ENCODE peak calls at places on chromosomes 7 and 10, in four cellular contexts. S, Z, Q and R are unnamed samples.

GRCh38 chr10:128664729-128665128 is 538.5 kb upstream of the MKI67 start:
- DNase-seq in S (no peak), Z (no peak), Q (no peak), R (no peak)

GRCh38 chr10:133292919-133293809 is 15.5 kb downstream of the TUBGCP2 start:
- DNase-seq in S (no peak), Z (no peak), Q (no peak), R (no peak)

GRCh38 chr7:20064974-20065862 is 152.0 kb downstream of the MACC1 start:
- DNase-seq in S (no peak), Z (peak), Q (no peak), R (no peak)

GRCh38 chr10:28738200-28738599 is 60.9 kb downstream of the BAMBI start:
- DNase-seq in S (peak), Z (no peak), Q (no peak), R (peak)

GRCh38 chr10:29931833-29932232 is 127.6 kb downstream of the JCAD start:
- DNase-seq in S (no peak), Z (no peak), Q (no peak), R (no peak)

GRCh38 chr10:31059323-31059722 is 27.7 kb upstream of the ZNF438 start:
- DNase-seq in S (no peak), Z (no peak), Q (no peak), R (no peak)

GRCh38 chr7:116953727-116954442 is 584 bp downstream of the ST7 start:
- DNase-seq in S (peak), Z (no peak), Q (peak), R (peak)

GRCh38 chr10:116254422-116255152 is 18.4 kb downstream of the GFRA1 start:
- DNase-seq in S (no peak), Z (no peak), Q (no peak), R (no peak)

GRCh38 chr10:103896225-103896624 is 21.8 kb downstream of the STN1 start:
- DNase-seq in S (no peak), Z (no peak), Q (no peak), R (no peak)

GRCh38 chr10:71092812-71093391 is 119.5 kb upstream of the UNC5B start:
- DNase-seq in S (no peak), Z (no peak), Q (no peak), R (no peak)

GRCh38 chr10:62559481-62560206 is 185.5 kb downstream of the ZNF365 start:
- DNase-seq in S (no peak), Z (no peak), Q (no peak), R (no peak)

GRCh38 chr7:140269004-140269638 is 92.3 kb upstream of the KDM7A start:
- DNase-seq in S (no peak), Z (no peak), Q (no peak), R (no peak)

GRCh38 chr7:35749548-35749947 is 51.3 kb upstream of the SEPTIN7 start:
- DNase-seq in S (no peak), Z (no peak), Q (no peak), R (no peak)

GRCh38 chr7:42082144-42082543 is 154.9 kb downstream of the GLI3 start:
- DNase-seq in S (no peak), Z (no peak), Q (no peak), R (no peak)
- TF ChIP-seq MAX in S (no peak), Z (no peak), Q (no peak), R (no peak)

GRCh38 chr7:120337308-120337907 is 64.4 kb downstream of the KCND2 start:
- DNase-seq in S (peak), Z (no peak), Q (peak), R (no peak)
- TF ChIP-seq CTCF in S (no peak), Z (peak), Q (peak), R (peak)

GRCh38 chr7:33221374-33221773 is 92.0 kb downstream of the BBS9 start:
- DNase-seq in S (no peak), Z (no peak), Q (no peak), R (no peak)
- TF ChIP-seq CREM in S (no peak), Z (no peak), Q (no peak), R (no peak)

GRCh38 chr7:2033586-2034135 is 199.1 kb downstream of the MAD1L1 start:
- DNase-seq in S (no peak), Z (no peak), Q (no peak), R (peak)
- TF ChIP-seq MAX in S (no peak), Z (no peak), Q (no peak), R (no peak)